ENCODE peak calls at places on chromosomes 1 and 21, in five cellular contexts. E is cardiac fibroblast, F is heart right ventricle, R is MM.1S, A is HCT116. X is an unnamed sample.

GRCh38 chr1:89454845-89455521 is 69.6 kb upstream of the LRRC8B start:
- DNase-seq in E (peak), F (peak), R (peak), A (peak), X (no peak)

GRCh38 chr1:1093610-1093943 is 19.5 kb upstream of the RNF223 start:
- DNase-seq in E (no peak), F (no peak), R (no peak), A (no peak), X (no peak)

GRCh38 chr1:195195423-195196057 is 1412.7 kb downstream of the KCNT2 start:
- DNase-seq in E (no peak), F (no peak), R (peak), A (no peak), X (no peak)

GRCh38 chr1:30888391-30888790 is 20.2 kb downstream of the SDC3 start:
- DNase-seq in E (peak), F (peak), R (no peak), A (no peak), X (peak)

GRCh38 chr1:42744030-42744413 is 4.0 kb upstream of the CLDN19 start:
- DNase-seq in E (no peak), F (no peak), R (no peak), A (no peak), X (no peak)

GRCh38 chr1:40978886-40979240 is 633 bp upstream of the CTPS1 start:
- DNase-seq in E (no peak), F (no peak), R (no peak), A (no peak), X (peak)

GRCh38 chr1:198929961-198930599 is 291.2 kb downstream of the PTPRC start:
- DNase-seq in E (peak), F (no peak), R (peak), A (no peak), X (no peak)

GRCh38 chr1:153599847-153600246 is 13.1 kb downstream of the S100A16 start:
- DNase-seq in E (no peak), F (no peak), R (no peak), A (no peak), X (no peak)

GRCh38 chr1:184941094-184941733 is 33.1 kb downstream of the NIBAN1 start:
- DNase-seq in E (no peak), F (no peak), R (no peak), A (no peak), X (no peak)

GRCh38 chr21:39006653-39007417 is 176.4 kb downstream of the PSMG1 start:
- DNase-seq in E (peak), F (peak), R (no peak), A (no peak), X (peak)

GRCh38 chr21:31298618-31299269 is 45.3 kb downstream of the TIAM1 start:
- DNase-seq in E (no peak), F (no peak), R (no peak), A (no peak), X (no peak)

GRCh38 chr21:27426196-27426595 is 459.3 kb upstream of the ADAMTS5 start:
- DNase-seq in E (peak), F (no peak), R (no peak), A (no peak), X (no peak)

GRCh38 chr1:37861151-37861550 is 1.8 kb upstream of the MTF1 start:
- DNase-seq in E (no peak), F (no peak), R (no peak), A (no peak), X (no peak)

GRCh38 chr1:226064816-226065248 is 2.3 kb downstream of the H3-3A start:
- DNase-seq in E (peak), F (peak), R (peak), A (no peak), X (peak)

GRCh38 chr1:214029796-214030195 is 42.0 kb downstream of the PROX1 start:
- DNase-seq in E (no peak), F (peak), R (no peak), A (no peak), X (no peak)

GRCh38 chr1:197199923-197200467 is 53.5 kb upstream of the ASPM start:
- DNase-seq in E (peak), F (no peak), R (no peak), A (no peak), X (no peak)

GRCh38 chr21:39863111-39863510 is 4.1 kb upstream of the PCP4 start:
- DNase-seq in E (no peak), F (no peak), R (peak), A (no peak), X (no peak)

GRCh38 chr1:173328961-173329360 is 121.8 kb upstream of the TNFSF4 start:
- DNase-seq in E (peak), F (no peak), R (no peak), A (no peak), X (no peak)

GRCh38 chr1:196690582-196690981 is 38.7 kb downstream of the CFH start:
- DNase-seq in E (no peak), F (no peak), R (no peak), A (no peak), X (no peak)

GRCh38 chr1:216005916-216006315 is 417.3 kb downstream of the USH2A start:
- DNase-seq in E (no peak), F (no peak), R (no peak), A (no peak), X (no peak)

GRCh38 chr1:90204780-90205179 is 209.9 kb downstream of the ZNF326 start:
- DNase-seq in E (no peak), F (no peak), R (no peak), A (no peak), X (no peak)

GRCh38 chr1:98733782-98734112 is 72.2 kb downstream of the SNX7 start:
- DNase-seq in E (peak), F (no peak), R (no peak), A (no peak), X (no peak)

GRCh38 chr1:175576870-175577269 is 166.5 kb downstream of the TNR start:
- DNase-seq in E (no peak), F (no peak), R (no peak), A (no peak), X (no peak)

GRCh38 chr1:91749690-91750335 is 136.1 kb downstream of the TGFBR3 start:
- DNase-seq in E (no peak), F (no peak), R (no peak), A (no peak), X (no peak)

GRCh38 chr1:29785137-29785527 is 548.8 kb downstream of the PTPRU start:
- DNase-seq in E (no peak), F (no peak), R (no peak), A (no peak), X (no peak)

GRCh38 chr1:64282353-64282752 is 78.9 kb downstream of the UBE2U start:
- DNase-seq in E (no peak), F (no peak), R (no peak), A (no peak), X (no peak)

GRCh38 chr1:91864017-91864700 is 21.8 kb downstream of the TGFBR3 start:
- DNase-seq in E (peak), F (no peak), R (no peak), A (no peak), X (no peak)

GRCh38 chr21:17732306-17732705 is 86.8 kb downstream of the C21orf91 start:
- DNase-seq in E (peak), F (no peak), R (no peak), A (no peak), X (no peak)

GRCh38 chr1:43843684-43844083 is 89.9 kb upstream of the ARTN start:
- DNase-seq in E (no peak), F (no peak), R (no peak), A (no peak), X (no peak)
- TF ChIP-seq CTCF in E (no peak), F (no peak), R (no peak), A (no peak), X (no peak)

DNA sequence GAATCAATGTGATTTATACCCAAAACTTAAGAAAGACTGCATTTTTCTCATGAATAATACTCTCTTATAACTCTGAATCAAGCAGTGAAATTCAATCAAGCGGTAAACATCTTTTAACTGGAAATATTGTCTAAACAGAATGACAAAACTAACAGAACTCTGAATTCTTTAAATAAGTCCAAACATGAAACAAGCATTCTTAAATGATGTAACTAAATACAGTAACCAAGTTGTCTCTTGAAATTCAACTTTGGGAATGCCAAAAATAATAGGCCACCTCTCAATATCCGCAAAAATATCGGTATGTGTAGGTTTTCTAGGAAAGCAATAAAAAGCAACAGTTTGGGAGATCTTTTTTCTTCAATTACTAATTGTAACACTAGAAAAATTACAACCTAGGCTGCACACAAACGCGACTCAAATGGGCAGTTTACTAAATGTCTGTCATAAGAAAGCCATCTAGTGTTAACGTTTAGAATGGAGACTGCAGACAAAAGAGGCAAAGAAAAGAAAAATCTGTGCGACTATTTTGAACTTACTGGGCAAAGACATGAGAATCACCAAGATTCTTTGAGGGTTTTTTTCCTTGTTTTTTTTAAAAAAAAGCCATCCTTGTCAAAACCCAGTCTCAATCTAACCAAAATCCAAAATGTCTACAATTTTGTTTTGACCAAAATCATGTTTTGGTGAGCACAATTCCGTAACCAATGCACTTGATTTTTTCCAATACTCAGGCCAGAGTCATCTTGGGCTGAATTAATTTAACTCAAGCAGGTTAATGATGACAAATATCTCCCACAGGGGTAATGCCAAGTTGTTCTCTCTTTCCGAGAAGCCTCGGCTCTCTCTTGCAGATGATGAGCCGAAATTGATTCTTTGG is 1.4 kb downstream of the SIPA1L2 start:
- DNase-seq in E (peak), F (no peak), R (peak), A (no peak), X (no peak)
- H3K4me3 ChIP-seq in E (peak), F (peak), R (peak), A (peak), X (peak)

DNA sequence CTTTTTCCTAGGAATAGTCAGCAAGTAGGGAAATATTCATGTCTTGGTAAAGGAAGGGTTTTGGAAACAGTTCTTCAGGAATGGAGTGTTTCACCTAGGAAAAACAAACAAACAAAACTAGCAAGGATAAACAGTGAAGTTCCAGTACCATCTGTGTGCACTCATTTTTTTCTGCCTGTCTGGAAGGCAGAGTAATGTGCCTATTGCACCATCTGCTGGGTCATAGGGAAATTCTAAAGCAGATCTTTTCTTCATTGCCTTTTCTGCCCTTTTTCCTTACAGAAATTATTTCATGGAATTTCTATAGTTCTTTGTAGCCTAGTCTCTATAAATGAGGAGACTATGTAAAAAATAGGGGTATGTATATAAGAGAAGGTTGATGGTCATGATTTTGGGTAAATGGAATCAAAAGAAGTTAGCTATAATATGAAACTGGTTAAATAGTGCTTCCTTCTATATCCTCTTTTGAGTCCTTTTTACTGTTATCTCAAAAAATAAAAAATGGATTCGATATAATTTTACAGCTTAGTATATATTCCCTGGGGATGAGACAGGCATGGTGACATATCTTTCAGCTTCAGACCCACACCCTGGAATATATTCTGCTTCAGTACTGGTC is 3.4 kb upstream of the HRNR start:
- DNase-seq in E (peak), F (no peak), R (no peak), A (no peak), X (no peak)
- TF ChIP-seq CTCF in E (peak), F (no peak), R (peak), A (no peak), X (no peak)

GRCh38 chr1:110341872-110342331 is 2.7 kb downstream of the RBM15 start:
- DNase-seq in E (no peak), F (no peak), R (no peak), A (no peak), X (no peak)

GRCh38 chr1:110341146-110341871 is 2.1 kb downstream of the RBM15 start:
- DNase-seq in E (no peak), F (no peak), R (no peak), A (no peak), X (no peak)

GRCh38 chr1:110345480-110345879 is 6.3 kb downstream of the RBM15 start:
- DNase-seq in E (no peak), F (no peak), R (no peak), A (no peak), X (no peak)

GRCh38 chr1:110344152-110344551 is 5.0 kb downstream of the RBM15 start:
- DNase-seq in E (no peak), F (no peak), R (no peak), A (no peak), X (no peak)

GRCh38 chr1:110343249-110343648 is 4.1 kb downstream of the RBM15 start:
- DNase-seq in E (no peak), F (no peak), R (no peak), A (no peak), X (no peak)
- H3K4me3 ChIP-seq in E (no peak), F (peak), R (peak), A (no peak), X (no peak)

GRCh38 chr1:180503274-180503862 is 991 bp upstream of the ACBD6 start:
- DNase-seq in E (peak), F (no peak), R (no peak), A (no peak), X (no peak)

GRCh38 chr1:180504186-180504585 is 1.8 kb upstream of the ACBD6 start:
- DNase-seq in E (no peak), F (no peak), R (no peak), A (no peak), X (no peak)

GRCh38 chr1:180507826-180508724 is 5.7 kb upstream of the ACBD6 start:
- DNase-seq in E (peak), F (no peak), R (no peak), A (no peak), X (no peak)

GRCh38 chr1:180508725-180509097 is 6.3 kb upstream of the ACBD6 start:
- DNase-seq in E (no peak), F (no peak), R (no peak), A (no peak), X (no peak)

GRCh38 chr1:180505732-180506335 is 3.5 kb upstream of the ACBD6 start:
- DNase-seq in E (peak), F (no peak), R (no peak), A (peak), X (no peak)
- TF ChIP-seq CTCF in E (no peak), F (no peak), R (no peak), A (no peak), X (no peak)

GRCh38 chr1:145872421-145872891 is 13.2 kb downstream of the ANKRD35 start:
- DNase-seq in E (no peak), F (peak), R (no peak), A (no peak), X (peak)
- H3K4me3 ChIP-seq in E (peak), F (peak), R (peak), A (no peak), X (peak)

DNA sequence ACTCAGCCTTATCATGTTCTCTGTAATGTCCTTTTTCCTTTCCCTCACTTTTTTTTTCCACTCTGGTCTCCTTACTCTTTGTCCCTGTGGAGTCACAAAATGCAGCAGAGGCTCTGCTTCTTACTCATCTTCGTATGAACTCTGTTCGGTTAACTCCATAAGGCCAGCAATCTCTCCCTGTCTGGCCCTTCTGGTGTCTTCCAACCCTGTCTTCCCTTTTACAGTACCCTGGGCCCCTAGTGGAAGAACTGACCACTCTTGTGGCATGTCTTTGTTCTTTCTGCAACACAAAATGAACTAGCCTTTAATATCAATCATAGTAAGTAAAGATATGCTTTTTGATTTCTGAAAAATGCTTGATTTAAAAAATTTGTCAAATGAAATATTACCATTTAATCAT is 7.1 kb downstream of the CD101 start:
- DNase-seq in E (peak), F (no peak), R (no peak), A (no peak), X (no peak)
- TF ChIP-seq CTCF in E (no peak), F (no peak), R (no peak), A (no peak), X (no peak)

GRCh38 chr1:109763646-109764415 is at the start of gene EPS8L3:
- DNase-seq in E (no peak), F (no peak), R (no peak), A (no peak), X (peak)
- H3K4me3 ChIP-seq in E (no peak), F (no peak), R (no peak), A (no peak), X (no peak)

GRCh38 chr1:244094880-244095522 is 43.9 kb downstream of the ZBTB18 start:
- DNase-seq in E (no peak), F (no peak), R (no peak), A (no peak), X (no peak)

GRCh38 chr1:244090645-244091044 is 39.6 kb downstream of the ZBTB18 start:
- DNase-seq in E (no peak), F (no peak), R (no peak), A (no peak), X (no peak)

GRCh38 chr1:244095523-244095911 is 44.4 kb downstream of the ZBTB18 start:
- DNase-seq in E (no peak), F (no peak), R (no peak), A (no peak), X (no peak)

GRCh38 chr1:244093265-244093638 is 42.2 kb downstream of the ZBTB18 start:
- DNase-seq in E (no peak), F (no peak), R (no peak), A (no peak), X (no peak)

GRCh38 chr1:244092293-244093264 is 41.5 kb downstream of the ZBTB18 start:
- DNase-seq in E (peak), F (no peak), R (no peak), A (no peak), X (no peak)
- TF ChIP-seq CTCF in E (no peak), F (no peak), R (no peak), A (no peak), X (no peak)

X was measured in ascending aorta.